ENCODE peak calls at places on chromosome 4, in ten cellular contexts. A, P, J, Z, H, B, U, F, Q and S are unnamed samples.

GRCh38 chr4:5636766-5637670 is 71.3 kb downstream of the EVC2 start:
- DNase-seq in H (no peak), A (no peak), Q (no peak), B (no peak), J (no peak), Z (no peak), F (peak), P (no peak), U (no peak), S (no peak)

GRCh38 chr4:11223261-11223660 is 205.4 kb downstream of the HS3ST1 start:
- DNase-seq in B (no peak), Q (no peak), F (no peak), H (no peak), P (peak), J (no peak), Z (no peak), U (no peak), A (no peak), S (no peak)

GRCh38 chr4:10691651-10692050 is 7.1 kb upstream of the CLNK start:
- DNase-seq in U (no peak), Z (no peak), F (no peak), H (no peak), J (no peak), A (no peak), Q (no peak), B (no peak), P (no peak), S (no peak)

GRCh38 chr4:159010563-159011260 is 92.2 kb upstream of the RAPGEF2 start:
- DNase-seq in Z (peak), F (peak), J (peak), B (peak), U (peak), P (no peak), A (peak), H (no peak), Q (peak), S (no peak)

GRCh38 chr4:100391913-100392312 is 125.9 kb downstream of the EMCN start:
- DNase-seq in B (peak), H (no peak), Z (no peak), J (peak), U (no peak), Q (no peak), F (peak), A (peak), P (no peak), S (no peak)

GRCh38 chr4:87956501-87956900 is 19.0 kb upstream of the SPP1 start:
- DNase-seq in F (no peak), Q (no peak), Z (no peak), A (no peak), J (no peak), H (no peak), U (no peak), P (no peak), B (no peak), S (no peak)

GRCh38 chr4:31655328-31655727 is 935.2 kb downstream of the PCDH7 start:
- DNase-seq in F (no peak), H (no peak), U (no peak), Q (no peak), P (no peak), Z (no peak), B (peak), A (peak), J (peak), S (no peak)

GRCh38 chr4:151933122-151933827 is 172.5 kb upstream of the GATB start:
- DNase-seq in B (no peak), U (no peak), Z (no peak), H (no peak), F (no peak), A (no peak), Q (no peak), J (no peak), P (no peak), S (no peak)

GRCh38 chr4:7999279-7999678 is 59.6 kb upstream of the AFAP1 start:
- DNase-seq in J (no peak), Z (no peak), H (no peak), P (no peak), U (no peak), B (no peak), F (no peak), A (no peak), Q (no peak), S (no peak)

GRCh38 chr4:162683659-162684370 is 482.9 kb downstream of the NAF1 start:
- DNase-seq in J (no peak), Z (no peak), P (no peak), U (no peak), H (no peak), B (no peak), Q (no peak), A (no peak), F (peak), S (no peak)

DNA sequence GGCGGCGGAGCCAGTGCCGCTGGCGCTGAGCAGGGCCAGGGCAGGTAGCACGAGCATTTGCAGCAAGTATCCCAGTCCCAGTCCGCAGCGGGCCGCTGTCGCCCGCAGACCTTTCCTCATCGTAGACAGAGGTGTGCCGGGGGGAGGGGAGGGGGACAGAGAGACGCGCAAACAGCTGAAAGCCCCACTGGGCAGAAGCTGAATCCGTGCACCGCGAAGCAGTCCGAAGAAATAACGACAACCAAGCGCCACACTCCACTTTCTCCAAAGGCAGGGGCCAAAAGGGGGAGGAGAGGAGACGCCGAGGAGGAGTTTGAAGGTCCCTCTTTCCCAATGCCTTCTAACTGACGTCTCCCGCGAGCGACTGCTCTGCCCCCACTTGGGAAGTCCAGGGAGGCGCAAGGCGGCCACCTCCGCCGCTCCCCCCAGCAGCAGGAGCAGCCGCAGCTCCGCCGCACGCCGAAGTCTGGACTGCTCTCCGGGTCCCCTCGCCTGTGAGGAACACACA is at the start of gene UNC5C:
- DNase-seq in F (peak), Q (peak), U (no peak), B (peak), A (no peak), H (peak), J (peak), P (peak), Z (peak), S (no peak)
- TF ChIP-seq CTCF in F (no peak), Q (no peak), U (no peak), B (no peak), A (no peak), H (no peak), J (no peak), P (no peak), Z (no peak), S (peak)

GRCh38 chr4:70533791-70534190 is 15.4 kb downstream of the AMTN start:
- DNase-seq in A (no peak), H (no peak), Z (no peak), J (no peak), U (no peak), P (no peak), Q (no peak), F (no peak), B (no peak), S (no peak)
- TF ChIP-seq CTCF in A (no peak), H (no peak), Z (no peak), J (no peak), U (no peak), P (no peak), Q (no peak), F (no peak), B (no peak), S (no peak)

DNA sequence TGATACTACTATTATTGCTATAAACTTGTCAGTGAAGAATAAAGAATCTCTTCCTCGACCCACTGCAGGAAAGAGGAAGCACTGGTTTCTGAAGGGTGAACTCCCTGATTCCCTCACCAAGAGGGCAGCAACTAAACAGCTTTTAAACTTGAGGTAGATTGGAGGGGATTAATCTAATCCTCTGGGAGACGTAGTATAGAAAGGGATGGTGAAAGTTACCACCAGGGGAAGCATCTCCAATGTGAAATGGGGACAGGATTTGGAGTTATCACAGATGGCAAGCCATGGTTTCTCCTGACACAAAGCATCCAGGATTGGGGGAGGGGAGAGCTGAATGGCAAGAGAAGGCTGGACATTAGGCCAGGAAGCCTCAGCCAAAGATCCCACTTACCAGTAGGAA is 62.7 kb upstream of the PTPN13 start:
- DNase-seq in Z (no peak), U (no peak), A (no peak), Q (no peak), F (no peak), H (no peak), J (no peak), B (no peak), P (no peak), S (no peak)
- TF ChIP-seq CTCF in Z (no peak), U (no peak), A (no peak), Q (no peak), F (no peak), H (no peak), J (no peak), B (no peak), P (no peak), S (no peak)

DNA sequence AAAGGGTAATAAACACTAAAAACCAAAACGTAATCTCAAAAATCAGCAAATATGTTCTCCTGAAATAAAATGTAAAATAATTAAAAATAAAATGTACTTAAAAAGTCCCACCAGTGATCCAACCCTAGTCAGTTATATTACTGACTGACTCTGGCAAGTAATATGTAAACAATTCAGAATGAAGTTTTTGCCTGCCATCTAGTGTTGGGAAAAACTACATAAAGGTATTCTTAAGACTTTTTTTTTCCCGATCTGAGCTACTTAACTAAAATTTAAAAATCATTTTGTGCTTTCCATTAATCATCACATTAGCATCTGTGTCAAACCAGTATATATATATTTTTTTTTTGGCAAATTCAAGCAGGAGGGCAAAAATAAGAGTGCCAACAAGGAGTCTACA is 24.0 kb downstream of the RCHY1 start:
- DNase-seq in B (peak), J (peak), U (peak), P (no peak), Q (no peak), A (peak), H (no peak), F (peak), Z (no peak), S (no peak)
- TF ChIP-seq CTCF in B (peak), J (peak), U (peak), P (peak), Q (no peak), A (peak), H (peak), F (peak), Z (peak), S (peak)

DNA sequence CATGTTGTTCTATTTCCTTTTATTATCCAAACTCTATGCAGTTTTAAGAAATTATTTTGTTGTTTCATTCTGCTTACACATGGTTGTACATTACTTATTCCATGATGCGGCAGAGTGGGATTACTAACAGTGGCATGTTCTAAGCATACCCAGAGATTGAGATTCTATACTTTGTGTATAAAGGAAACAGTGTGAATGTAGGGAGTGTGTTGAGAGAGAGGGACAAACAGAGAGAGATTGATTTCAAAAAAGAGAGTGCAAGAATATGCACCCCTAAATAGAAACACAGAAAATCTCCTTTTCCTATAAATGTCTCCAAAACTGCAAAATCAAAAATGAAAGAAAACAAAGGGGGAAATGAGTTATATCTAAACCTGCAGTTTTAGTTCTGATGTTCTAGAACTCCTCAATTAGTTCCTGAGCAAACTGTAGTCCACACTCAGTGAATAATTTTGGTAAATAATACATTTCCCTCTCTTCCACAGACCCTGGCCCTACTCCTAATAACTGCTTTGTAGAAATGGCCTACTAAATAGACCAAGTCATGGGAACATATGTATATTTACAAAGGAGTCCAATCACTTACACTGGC is 31.0 kb downstream of the SLC9B1 start:
- DNase-seq in U (no peak), A (no peak), P (no peak), B (no peak), Z (no peak), J (no peak), H (no peak), Q (no peak), F (no peak), S (no peak)
- TF ChIP-seq CTCF in U (no peak), A (no peak), P (no peak), B (no peak), Z (no peak), J (no peak), H (no peak), Q (no peak), F (no peak), S (no peak)

GRCh38 chr4:190018201-190018920 is 8.7 kb downstream of the FRG2 start:
- DNase-seq in A (no peak), H (no peak), Z (no peak), Q (no peak), U (no peak), P (no peak), F (no peak), B (no peak), J (no peak), S (no peak)

GRCh38 chr4:190016369-190017289 is 10.4 kb downstream of the FRG2 start:
- DNase-seq in A (no peak), U (no peak), P (no peak), F (no peak), Z (no peak), H (peak), J (no peak), B (no peak), Q (no peak), S (peak)

GRCh38 chr4:190015538-190016368 is 11.3 kb downstream of the FRG2 start:
- DNase-seq in Q (no peak), Z (no peak), J (no peak), H (peak), P (no peak), U (no peak), B (no peak), A (no peak), F (no peak), S (no peak)

GRCh38 chr4:190017357-190018200 is 9.5 kb downstream of the FRG2 start:
- DNase-seq in H (peak), A (no peak), B (peak), F (no peak), U (no peak), Q (no peak), P (no peak), Z (no peak), J (no peak), S (peak)

GRCh38 chr4:190014771-190015537 is 12.1 kb downstream of the FRG2 start:
- DNase-seq in J (no peak), Q (no peak), P (no peak), U (no peak), A (no peak), H (peak), B (no peak), F (no peak), Z (no peak), S (peak)
- TF ChIP-seq CTCF in J (no peak), Q (no peak), P (no peak), U (no peak), A (no peak), H (no peak), B (no peak), F (no peak), Z (no peak), S (no peak)

DNA sequence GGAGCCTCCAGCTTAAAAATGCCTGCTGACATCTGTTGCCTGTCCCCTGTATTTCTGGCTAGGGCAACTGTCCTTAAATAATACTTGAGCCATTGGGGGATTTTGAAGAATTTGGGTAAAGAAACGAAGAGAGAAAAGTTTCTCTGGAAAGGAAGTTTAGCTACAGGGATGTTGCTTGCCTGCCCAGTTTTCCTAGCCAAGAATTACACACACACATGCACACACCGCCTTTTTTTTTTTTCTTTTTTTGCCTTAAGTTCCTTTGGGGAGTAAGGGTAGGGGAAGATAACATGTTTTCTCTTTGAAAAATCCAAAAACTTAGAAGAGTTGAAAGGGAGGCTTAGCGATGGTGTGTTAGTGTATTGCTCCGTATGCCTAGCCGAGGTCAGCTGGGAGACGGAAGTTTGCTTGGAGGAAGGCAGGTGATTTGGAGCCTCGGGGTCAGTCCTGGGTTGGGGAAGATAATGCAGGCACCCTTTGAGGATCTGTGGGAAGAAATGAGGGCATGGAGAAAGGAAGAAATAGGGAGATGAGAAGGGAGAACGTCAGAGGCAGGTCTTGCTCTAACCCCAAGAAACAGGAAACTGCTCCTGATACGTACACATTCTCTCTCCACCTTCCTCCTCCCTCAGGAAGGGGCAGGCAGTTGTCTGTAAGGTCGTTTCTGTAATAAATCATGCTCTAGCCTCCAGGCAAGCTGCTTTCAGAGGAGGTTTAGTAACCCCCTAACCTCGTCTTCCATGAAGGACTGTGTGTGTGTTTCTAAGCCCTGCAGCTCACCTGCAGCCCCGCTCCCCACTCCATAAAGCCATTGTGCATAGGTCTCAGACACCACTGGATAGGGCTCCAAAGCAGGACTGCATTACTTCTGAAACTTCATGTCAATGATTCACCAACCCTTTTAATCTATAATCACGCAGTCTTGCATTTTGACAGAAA is 10.5 kb downstream of the KLF3 start:
- DNase-seq in J (peak), Z (no peak), H (peak), Q (no peak), F (no peak), B (no peak), A (no peak), U (no peak), P (no peak), S (no peak)
- TF ChIP-seq CTCF in J (no peak), Z (no peak), H (no peak), Q (no peak), F (no peak), B (no peak), A (no peak), U (no peak), P (no peak), S (no peak)

GRCh38 chr4:15110120-15110571 is 107.9 kb downstream of the CPEB2 start:
- DNase-seq in Z (no peak), Q (no peak), P (no peak), J (no peak), H (no peak), F (no peak), B (no peak), A (no peak), U (no peak), S (no peak)

GRCh38 chr4:15109583-15109982 is 107.3 kb downstream of the CPEB2 start:
- DNase-seq in F (no peak), A (no peak), H (no peak), Q (no peak), J (no peak), Z (no peak), P (no peak), B (no peak), U (no peak), S (no peak)

GRCh38 chr4:15104825-15105224 is 102.5 kb downstream of the CPEB2 start:
- DNase-seq in A (no peak), Z (no peak), B (peak), F (peak), H (no peak), J (no peak), Q (no peak), P (no peak), U (no peak), S (no peak)

GRCh38 chr4:15100994-15101695 is 98.9 kb downstream of the CPEB2 start:
- DNase-seq in B (peak), U (no peak), Z (no peak), H (no peak), A (peak), Q (no peak), J (no peak), F (peak), P (no peak), S (no peak)

DNA sequence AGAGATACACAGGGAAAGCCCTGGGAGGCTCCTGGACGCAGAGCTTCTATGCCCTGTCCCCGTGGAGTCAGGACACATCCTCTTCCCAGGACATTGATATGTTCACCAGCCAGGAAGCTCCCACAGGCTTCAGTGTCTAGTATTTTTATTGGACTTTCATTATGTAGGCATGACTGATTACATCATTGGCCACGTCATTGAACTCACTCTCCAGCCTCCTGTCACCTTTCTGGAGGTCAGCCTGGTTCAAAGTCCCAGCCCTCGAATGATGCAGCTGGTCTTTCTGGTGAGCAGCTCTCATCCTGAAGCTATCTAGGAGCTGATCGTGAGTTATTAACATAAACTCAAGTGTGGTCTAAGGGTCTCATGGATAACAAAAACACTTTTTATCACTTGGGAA is 104.1 kb downstream of the CPEB2 start:
- DNase-seq in Q (no peak), F (peak), B (peak), A (peak), U (no peak), J (no peak), H (no peak), Z (no peak), P (no peak), S (no peak)
- TF ChIP-seq CTCF in Q (no peak), F (no peak), B (no peak), A (no peak), U (no peak), J (no peak), H (no peak), Z (no peak), P (no peak), S (no peak)

GRCh38 chr4:25032126-25032525 is 1.4 kb upstream of the LGI2 start:
- DNase-seq in Z (no peak), P (no peak), B (no peak), F (peak), H (peak), Q (no peak), U (no peak), J (peak), A (peak), S (no peak)
- TF ChIP-seq CTCF in Z (no peak), P (peak), B (no peak), F (no peak), H (peak), Q (no peak), U (no peak), J (no peak), A (peak), S (no peak)

GRCh38 chr4:46886711-46887110 is 22.3 kb downstream of the COX7B2 start:
- DNase-seq in J (peak), Q (no peak), U (no peak), F (peak), B (peak), Z (no peak), A (peak), P (no peak), H (no peak), S (no peak)
- TF ChIP-seq CTCF in J (peak), Q (no peak), U (peak), F (peak), B (peak), Z (peak), A (peak), P (peak), H (peak), S (peak)